ENCODE peak calls at places on chromosomes 5 and 9, in eight cellular contexts. One of them, this sample, is unnamed.
A peak's percentile ranks its signal among the peaks of the same experiment; 100 is the strongest.

GRCh38 chr5:61441742-61442141 is 109.7 kb downstream of the ZSWIM6 start:
- DNase-seq in breast epithelium: no peak
- DNase-seq in transverse colon: no peak
- DNase-seq in sigmoid colon: no peak
- DNase-seq in endothelial cell of umbilical vein: no peak
- DNase-seq in suprapubic skin: no peak
- DNase-seq in Panc1: no peak
- DNase-seq in stomach: no peak
- DNase-seq in this sample: no peak

GRCh38 chr9:116279230-116279629 is 125.6 kb downstream of the PAPPA start:
- DNase-seq in stomach: no peak
- DNase-seq in sigmoid colon: no peak
- DNase-seq in transverse colon: no peak
- DNase-seq in Panc1: no peak
- DNase-seq in endothelial cell of umbilical vein: peak; percentile 19
- DNase-seq in suprapubic skin: no peak
- DNase-seq in breast epithelium: no peak
- DNase-seq in this sample: no peak

GRCh38 chr9:83656032-83656680 is 33.2 kb downstream of the IDNK start:
- DNase-seq in sigmoid colon: no peak
- DNase-seq in stomach: no peak
- DNase-seq in Panc1: no peak
- DNase-seq in transverse colon: no peak
- DNase-seq in endothelial cell of umbilical vein: no peak
- DNase-seq in suprapubic skin: no peak
- DNase-seq in breast epithelium: no peak
- DNase-seq in this sample: no peak

GRCh38 chr5:154524846-154525245 is 46.8 kb upstream of the HAND1 start:
- DNase-seq in suprapubic skin: no peak
- DNase-seq in breast epithelium: no peak
- DNase-seq in Panc1: no peak
- DNase-seq in endothelial cell of umbilical vein: no peak
- DNase-seq in transverse colon: no peak
- DNase-seq in stomach: no peak
- DNase-seq in sigmoid colon: no peak
- DNase-seq in this sample: no peak

GRCh38 chr9:85451680-85452079 is 290.1 kb downstream of the AGTPBP1 start:
- DNase-seq in endothelial cell of umbilical vein: no peak
- DNase-seq in Panc1: no peak
- DNase-seq in breast epithelium: no peak
- DNase-seq in transverse colon: no peak
- DNase-seq in stomach: no peak
- DNase-seq in sigmoid colon: no peak
- DNase-seq in suprapubic skin: no peak
- DNase-seq in this sample: no peak

GRCh38 chr9:21555911-21556310 is 73.8 kb upstream of the IFNE start:
- DNase-seq in Panc1: no peak
- DNase-seq in endothelial cell of umbilical vein: peak; percentile 67
- DNase-seq in suprapubic skin: no peak
- DNase-seq in transverse colon: no peak
- DNase-seq in sigmoid colon: no peak
- DNase-seq in breast epithelium: no peak
- DNase-seq in stomach: no peak
- DNase-seq in this sample: no peak

GRCh38 chr5:76556511-76557221 is 66.5 kb downstream of the F2RL2 start:
- DNase-seq in endothelial cell of umbilical vein: no peak
- DNase-seq in sigmoid colon: no peak
- DNase-seq in Panc1: no peak
- DNase-seq in stomach: no peak
- DNase-seq in transverse colon: no peak
- DNase-seq in breast epithelium: no peak
- DNase-seq in suprapubic skin: no peak
- DNase-seq in this sample: no peak

GRCh38 chr9:136018257-136019031 is 57.3 kb upstream of the UBAC1 start:
- DNase-seq in Panc1: no peak
- DNase-seq in transverse colon: no peak
- DNase-seq in sigmoid colon: peak; percentile 47
- DNase-seq in endothelial cell of umbilical vein: no peak
- DNase-seq in breast epithelium: peak; percentile 31
- DNase-seq in stomach: no peak
- DNase-seq in suprapubic skin: peak; percentile 56
- DNase-seq in this sample: peak; percentile 20

GRCh38 chr9:93488239-93488638 is 34.9 kb upstream of the FAM120AOS start:
- DNase-seq in Panc1: no peak
- DNase-seq in suprapubic skin: no peak
- DNase-seq in transverse colon: no peak
- DNase-seq in endothelial cell of umbilical vein: no peak
- DNase-seq in stomach: no peak
- DNase-seq in sigmoid colon: no peak
- DNase-seq in breast epithelium: no peak
- DNase-seq in this sample: no peak

GRCh38 chr5:139131881-139132480 is 66.2 kb downstream of the SIL1 start:
- DNase-seq in breast epithelium: no peak
- DNase-seq in Panc1: no peak
- DNase-seq in suprapubic skin: no peak
- DNase-seq in transverse colon: no peak
- DNase-seq in endothelial cell of umbilical vein: no peak
- DNase-seq in sigmoid colon: no peak
- DNase-seq in stomach: no peak
- DNase-seq in this sample: no peak

GRCh38 chr5:139130217-139130616 is 68.0 kb downstream of the SIL1 start:
- DNase-seq in breast epithelium: no peak
- DNase-seq in endothelial cell of umbilical vein: no peak
- DNase-seq in suprapubic skin: no peak
- DNase-seq in sigmoid colon: no peak
- DNase-seq in transverse colon: no peak
- DNase-seq in stomach: no peak
- DNase-seq in Panc1: no peak
- DNase-seq in this sample: no peak

GRCh38 chr5:139131062-139131856 is 66.9 kb downstream of the SIL1 start:
- DNase-seq in suprapubic skin: no peak
- DNase-seq in endothelial cell of umbilical vein: no peak
- DNase-seq in breast epithelium: no peak
- DNase-seq in transverse colon: peak; percentile 9
- DNase-seq in stomach: peak; percentile 54
- DNase-seq in sigmoid colon: peak; percentile 83
- DNase-seq in Panc1: no peak
- DNase-seq in this sample: no peak

GRCh38 chr5:139133237-139133636 is 64.9 kb downstream of the SIL1 start:
- DNase-seq in endothelial cell of umbilical vein: peak; percentile 39
- DNase-seq in suprapubic skin: no peak
- DNase-seq in stomach: no peak
- DNase-seq in transverse colon: no peak
- DNase-seq in sigmoid colon: no peak
- DNase-seq in Panc1: no peak
- DNase-seq in breast epithelium: no peak
- DNase-seq in this sample: no peak

DNA sequence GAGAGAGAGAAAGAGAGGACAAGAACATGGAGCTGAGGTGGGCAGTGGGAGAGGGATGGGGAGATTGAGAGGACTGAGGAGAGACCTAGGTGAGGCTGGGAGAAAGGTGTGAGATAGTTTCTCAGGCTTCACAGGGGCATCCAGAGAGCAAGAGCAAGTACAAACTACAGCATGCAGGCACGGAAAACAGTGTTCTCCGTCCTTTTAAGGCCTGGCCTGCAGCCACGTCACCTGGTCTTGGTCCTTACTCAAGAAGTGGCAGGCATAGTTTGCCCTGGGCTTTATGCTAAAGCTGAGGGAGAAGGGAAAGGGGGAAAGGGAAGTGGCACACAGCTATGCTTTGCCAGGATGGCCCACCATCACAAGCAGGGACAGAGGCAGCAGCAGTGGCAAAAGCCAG is 65.7 kb downstream of the SIL1 start:
- DNase-seq in endothelial cell of umbilical vein: no peak
- DNase-seq in Panc1: no peak
- DNase-seq in suprapubic skin: no peak
- DNase-seq in transverse colon: no peak
- DNase-seq in sigmoid colon: peak; percentile 83
- DNase-seq in breast epithelium: no peak
- DNase-seq in stomach: peak; percentile 73
- DNase-seq in this sample: no peak
- TF ChIP-seq POLR2AphosphoS5 in endothelial cell of umbilical vein: no peak
- TF ChIP-seq POLR2AphosphoS5 in Panc1: no peak
- TF ChIP-seq POLR2AphosphoS5 in suprapubic skin: no peak
- TF ChIP-seq POLR2AphosphoS5 in transverse colon: no peak
- TF ChIP-seq POLR2AphosphoS5 in sigmoid colon: no peak
- TF ChIP-seq POLR2AphosphoS5 in breast epithelium: no peak
- TF ChIP-seq POLR2AphosphoS5 in stomach: no peak
- TF ChIP-seq POLR2AphosphoS5 in this sample: no peak

DNA sequence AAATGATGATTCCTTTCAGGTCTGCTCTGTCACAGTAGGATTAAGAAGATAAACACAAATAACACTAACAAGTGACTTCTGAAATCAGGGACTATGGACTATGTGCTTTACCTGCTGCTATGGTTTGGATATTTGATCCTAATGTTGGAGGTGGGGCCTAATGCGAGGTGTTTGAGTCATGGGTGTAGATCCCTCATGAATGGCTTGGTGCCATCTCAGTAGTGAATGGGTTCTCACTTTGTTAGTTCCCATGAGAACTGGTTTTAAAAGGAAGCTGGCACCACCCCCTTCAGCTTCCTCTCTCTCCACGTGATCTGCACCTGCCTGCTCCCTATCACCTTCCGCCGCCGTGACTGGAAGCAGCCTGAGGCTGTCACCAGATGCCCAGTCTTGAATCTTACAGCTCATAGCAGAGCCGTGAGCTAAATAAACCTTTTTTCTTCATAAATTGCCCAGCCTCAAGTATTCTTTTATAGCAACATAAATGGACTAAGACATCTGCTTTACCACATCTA is 3.3 kb downstream of the PPIC start:
- DNase-seq in stomach: no peak
- DNase-seq in breast epithelium: no peak
- DNase-seq in Panc1: no peak
- DNase-seq in sigmoid colon: no peak
- DNase-seq in suprapubic skin: no peak
- DNase-seq in endothelial cell of umbilical vein: no peak
- DNase-seq in transverse colon: no peak
- DNase-seq in this sample: no peak
- H3K27me3 ChIP-seq in stomach: no peaks in the 10 kb centered on the region
- H3K27me3 ChIP-seq in breast epithelium: no peaks in the 10 kb centered on the region
- H3K27me3 ChIP-seq in Panc1: no peaks in the 10 kb centered on the region
- H3K27me3 ChIP-seq in sigmoid colon: no peaks in the 10 kb centered on the region
- H3K27me3 ChIP-seq in suprapubic skin: no peaks in the 10 kb centered on the region
- H3K27me3 ChIP-seq in endothelial cell of umbilical vein: no peaks in the 10 kb centered on the region
- H3K27me3 ChIP-seq in transverse colon: no peaks in the 10 kb centered on the region
- H3K27me3 ChIP-seq in this sample: peaks cover 9% of the 10 kb centered on the region

DNA sequence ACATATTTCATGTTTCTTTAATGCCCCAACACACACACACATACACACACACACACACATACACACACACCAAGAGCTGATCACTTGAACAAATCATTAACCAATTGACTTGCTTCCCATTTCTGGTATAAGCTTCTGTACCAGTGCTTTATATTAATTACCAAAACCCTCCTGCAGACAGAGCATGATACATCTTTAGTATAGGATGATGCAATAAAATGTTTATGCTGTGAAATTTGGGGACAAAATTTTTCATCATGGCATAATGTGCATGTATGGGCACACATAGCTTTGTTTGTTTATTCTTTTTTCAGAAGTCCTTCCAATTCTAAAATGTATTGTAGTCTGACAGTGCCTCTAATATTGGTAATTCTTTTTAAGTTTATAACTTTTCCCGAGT is 34.5 kb downstream of the SLC1A3 start:
- DNase-seq in sigmoid colon: no peak
- DNase-seq in transverse colon: no peak
- DNase-seq in Panc1: no peak
- DNase-seq in stomach: no peak
- DNase-seq in endothelial cell of umbilical vein: no peak
- DNase-seq in suprapubic skin: no peak
- DNase-seq in breast epithelium: no peak
- DNase-seq in this sample: no peak
- H3K4me3 ChIP-seq in sigmoid colon: no peak overlapping the region
- H3K4me3 ChIP-seq in transverse colon: no peak overlapping the region
- H3K4me3 ChIP-seq in Panc1: no peak overlapping the region
- H3K4me3 ChIP-seq in stomach: no peak overlapping the region
- H3K4me3 ChIP-seq in endothelial cell of umbilical vein: no peak overlapping the region
- H3K4me3 ChIP-seq in suprapubic skin: no peak overlapping the region
- H3K4me3 ChIP-seq in breast epithelium: no peak overlapping the region
- H3K4me3 ChIP-seq in this sample: no peak overlapping the region

GRCh38 chr5:59040804-59041201 is 457.9 kb downstream of the RAB3C start:
- DNase-seq in transverse colon: no peak
- DNase-seq in Panc1: no peak
- DNase-seq in suprapubic skin: no peak
- DNase-seq in sigmoid colon: no peak
- DNase-seq in endothelial cell of umbilical vein: no peak
- DNase-seq in breast epithelium: no peak
- DNase-seq in stomach: no peak
- DNase-seq in this sample: no peak
- TF ChIP-seq POLR2AphosphoS5 in transverse colon: no peak
- TF ChIP-seq POLR2AphosphoS5 in Panc1: no peak
- TF ChIP-seq POLR2AphosphoS5 in suprapubic skin: no peak
- TF ChIP-seq POLR2AphosphoS5 in sigmoid colon: no peak
- TF ChIP-seq POLR2AphosphoS5 in endothelial cell of umbilical vein: no peak
- TF ChIP-seq POLR2AphosphoS5 in breast epithelium: no peak
- TF ChIP-seq POLR2AphosphoS5 in stomach: no peak
- TF ChIP-seq POLR2AphosphoS5 in this sample: no peak

This sample was measured in upper lobe of left lung.